ENCODE peak calls at places on chromosomes 5 and 9, in eight cellular contexts. A is heart left ventricle, G is tibial nerve, F is sigmoid colon, C is H1, I is A549, Y is HCT116, U is Peyer's patch. D is an unnamed sample.

GRCh38 chr5:23385036-23385435 is 122.4 kb upstream of the PRDM9 start:
- DNase-seq in Y (no peak), F (no peak), C (no peak), U (no peak), I (no peak), A (no peak), G (no peak), D (no peak)

GRCh38 chr9:93108301-93109041 is 12.5 kb downstream of the CARD19 start:
- DNase-seq in Y (no peak), G (peak; percentile 6), U (peak; percentile 41), F (peak; percentile 64), C (no peak), A (peak; percentile 24), I (no peak), D (no peak)

GRCh38 chr5:67065237-67065636 is 131.4 kb downstream of the CD180 start:
- DNase-seq in A (no peak), Y (no peak), C (no peak), F (no peak), I (no peak), U (no peak), G (no peak), D (no peak)

GRCh38 chr9:26744362-26744965 is 148.1 kb downstream of the CAAP1 start:
- DNase-seq in U (no peak), I (peak; percentile 45), F (no peak), Y (peak; percentile 10), G (no peak), C (no peak), A (no peak), D (no peak)

GRCh38 chr9:3435732-3436131 is 90.1 kb downstream of the RFX3 start:
- DNase-seq in C (no peak), U (no peak), F (no peak), I (no peak), G (no peak), Y (no peak), A (no peak), D (no peak)

GRCh38 chr9:98007251-98007928 is 24.2 kb downstream of the ANP32B start:
- DNase-seq in I (peak; percentile 18), G (no peak), U (no peak), Y (no peak), A (no peak), F (no peak), C (no peak), D (no peak)

GRCh38 chr5:100746730-100747129 is 156.4 kb downstream of the ST8SIA4 start:
- DNase-seq in U (no peak), I (no peak), G (no peak), C (no peak), F (no peak), A (no peak), Y (no peak), D (no peak)

GRCh38 chr9:129464972-129465833 is 155.7 kb downstream of the C9orf50 start:
- DNase-seq in G (peak; percentile 33), I (no peak), Y (no peak), A (peak; percentile 51), C (no peak), U (no peak), F (peak; percentile 81), D (no peak)

GRCh38 chr9:115952667-115953316 is 200.8 kb upstream of the PAPPA start:
- DNase-seq in F (no peak), I (peak; percentile 84), C (no peak), A (no peak), G (no peak), Y (no peak), U (no peak), D (no peak)

GRCh38 chr5:138964547-138965174 is 89.5 kb upstream of the LRRTM2 start:
- DNase-seq in G (no peak), C (no peak), I (no peak), F (no peak), U (no peak), Y (no peak), A (no peak), D (no peak)

GRCh38 chr5:125813221-125813974 is 609.8 kb upstream of the GRAMD2B start:
- DNase-seq in U (no peak), I (no peak), A (no peak), Y (no peak), C (no peak), G (no peak), F (no peak), D (no peak)

GRCh38 chr9:17810728-17811634 is 232.1 kb downstream of the SH3GL2 start:
- DNase-seq in I (peak; percentile 49), G (peak; percentile 17), A (peak; percentile 48), U (no peak), C (no peak), F (peak; percentile 70), Y (peak; percentile 15), D (no peak)

GRCh38 chr9:73081979-73082657 is 69.5 kb upstream of the ANXA1 start:
- DNase-seq in G (no peak), C (no peak), Y (peak; percentile 41), I (peak; percentile 92), F (no peak), A (no peak), U (no peak), D (no peak)

GRCh38 chr5:145764325-145764724 is 70.8 kb downstream of the PRELID2 start:
- DNase-seq in U (no peak), Y (no peak), C (no peak), A (no peak), G (no peak), I (no peak), F (no peak), D (no peak)

GRCh38 chr9:38226491-38226951 is 157.5 kb upstream of the SHB start:
- DNase-seq in I (peak; percentile 35), A (no peak), U (no peak), Y (no peak), C (no peak), G (no peak), F (no peak), D (no peak)

GRCh38 chr5:66558562-66558961 is 37.6 kb upstream of the MAST4 start:
- DNase-seq in G (no peak), U (no peak), Y (no peak), I (no peak), C (no peak), F (no peak), A (no peak), D (no peak)

GRCh38 chr5:948472-949274 is 56.0 kb downstream of the TRIP13 start:
- DNase-seq in Y (no peak), A (no peak), G (no peak), I (no peak), F (no peak), U (no peak), C (no peak), D (no peak)

GRCh38 chr5:12695651-12696050 is 791.4 kb upstream of the CTNND2 start:
- DNase-seq in C (no peak), A (no peak), I (no peak), F (no peak), U (no peak), G (no peak), Y (no peak), D (no peak)

DNA sequence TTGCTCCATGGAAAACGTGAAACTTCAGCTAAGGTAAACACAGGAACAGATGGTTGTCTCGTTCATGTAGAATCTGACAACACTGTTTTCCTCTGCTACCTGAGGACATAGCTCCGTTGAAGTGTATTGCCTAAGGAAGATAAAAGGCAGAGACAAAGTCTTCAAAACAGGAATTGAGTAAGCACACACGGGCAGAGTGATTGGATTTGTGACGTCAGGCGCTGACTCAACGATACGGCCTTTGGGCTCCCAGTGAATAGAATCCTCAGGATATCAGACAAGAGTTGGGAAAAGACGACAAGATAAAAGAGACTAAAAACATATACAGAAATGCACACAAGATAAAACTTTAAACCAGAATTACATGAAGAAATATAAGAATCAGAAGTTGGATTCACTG is 787.1 kb upstream of the CTNND2 start:
- DNase-seq in I (no peak), U (no peak), C (no peak), G (no peak), A (no peak), F (no peak), Y (no peak), D (no peak)
- H3K9me3 ChIP-seq in I (no peaks in the 10 kb centered on the region), U (no peaks in the 10 kb centered on the region), C (no peaks in the 10 kb centered on the region), G (no peaks in the 10 kb centered on the region), A (no peaks in the 10 kb centered on the region), F (no peaks in the 10 kb centered on the region), Y (peaks cover 9% of the 10 kb centered on the region), D (no peaks in the 10 kb centered on the region)

GRCh38 chr5:173055042-173055721 is 970 bp upstream of the CREBRF start:
- DNase-seq in G (no peak), U (no peak), A (no peak), F (no peak), C (no peak), I (no peak), Y (no peak), D (no peak)
- H3K27ac ChIP-seq in G (no peak overlapping the region), U (no peak overlapping the region), A (no peak overlapping the region), F (peak overlapping the region; percentile 99), C (no peak overlapping the region), I (peak overlapping the region; percentile 74), Y (no peak overlapping the region), D (peak overlapping the region; percentile 99)

DNA sequence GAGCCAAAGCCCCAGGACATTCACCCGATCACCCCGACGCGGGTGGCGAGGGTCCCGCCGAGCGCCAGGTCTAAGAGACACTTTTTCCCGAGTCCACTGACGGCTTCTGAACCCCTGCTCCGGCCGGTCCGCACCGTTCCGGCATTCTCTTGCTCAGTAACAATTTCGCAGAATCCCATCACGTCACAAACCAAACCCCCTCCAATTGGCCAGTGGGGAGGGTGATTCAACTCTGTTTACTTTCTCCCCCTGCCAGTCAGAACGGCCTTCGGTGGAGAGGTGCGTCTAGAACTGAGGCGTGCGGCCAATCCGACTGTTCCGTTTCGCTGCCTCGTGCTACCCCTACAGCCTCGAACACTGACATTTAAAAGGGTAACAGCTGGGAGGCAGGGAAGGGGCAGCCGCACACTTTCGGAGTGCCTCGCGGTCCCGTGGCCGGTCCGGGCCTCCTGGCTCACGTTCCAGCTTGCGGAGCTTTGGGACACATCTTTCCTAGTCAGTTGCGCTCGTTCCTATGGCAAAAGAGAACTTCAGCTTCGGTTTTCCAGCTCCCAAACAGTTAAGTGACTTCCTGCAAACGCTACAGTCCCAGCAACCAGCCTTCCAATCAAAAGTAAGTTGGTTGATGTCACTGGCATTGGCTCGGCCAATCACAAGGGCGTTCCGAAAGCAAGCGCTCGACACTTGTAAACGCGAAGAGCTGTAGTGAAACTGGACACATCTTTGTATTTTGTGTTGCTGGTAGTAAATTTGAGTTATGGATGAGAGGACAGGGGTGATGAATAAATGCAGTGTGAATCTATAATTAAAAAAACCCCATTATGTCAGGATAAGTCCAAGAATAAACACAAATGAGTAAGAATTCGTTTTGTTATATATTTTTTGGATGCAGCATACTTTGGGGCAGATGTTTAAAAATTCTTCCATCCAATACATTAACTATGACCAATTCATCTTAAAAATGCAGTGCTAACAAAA is at the start of gene KLF9:
- DNase-seq in U (peak; percentile 94), F (peak; percentile 100), Y (peak; percentile 89), C (peak; percentile 81), I (peak; percentile 94), G (peak; percentile 90), A (peak; percentile 96), D (peak; percentile 99)
- TF ChIP-seq POLR2A in U (peak; percentile 97), F (peak; percentile 97), Y (no peak), C (peak; percentile 23), I (peak; percentile 28), G (peak; percentile 93), A (peak; percentile 97), D (no peak)

GRCh38 chr5:141398608-141399007 is 861 bp downstream of the PCDHGB5 start:
- DNase-seq in U (no peak), C (no peak), A (no peak), Y (no peak), I (no peak), G (no peak), F (no peak), D (no peak)

GRCh38 chr5:141399555-141400258 is 2.0 kb downstream of the PCDHGB5 start:
- DNase-seq in F (no peak), Y (no peak), G (no peak), I (no peak), C (no peak), U (no peak), A (no peak), D (no peak)

GRCh38 chr5:141403387-141403786 is 809 bp downstream of the PCDHGA9 start:
- DNase-seq in C (no peak), F (no peak), G (no peak), A (no peak), Y (no peak), I (no peak), U (no peak), D (no peak)

GRCh38 chr5:141402553-141403328 is at the start of gene PCDHGA9:
- DNase-seq in F (no peak), Y (peak; percentile 7), I (no peak), G (no peak), U (no peak), A (no peak), C (no peak), D (no peak)
- H3K9me3 ChIP-seq in F (peaks cover 36% of the 10 kb centered on the region), Y (no peaks in the 10 kb centered on the region), I (peaks cover 76% of the 10 kb centered on the region), G (peaks cover 94% of the 10 kb centered on the region), U (no peaks in the 10 kb centered on the region), A (no peaks in the 10 kb centered on the region), C (peaks cover 42% of the 10 kb centered on the region), D (peaks cover 6% of the 10 kb centered on the region)